ENCODE peak calls at places on chromosomes 4 and X, in six cellular contexts. X is ovary, D is heart left ventricle, I is tibial artery, V is cardiac muscle cell, S is testis. Y is an unnamed sample.

GRCh38 chr4:140240237-140240636 is 86.3 kb upstream of the MAML3 start:
- DNase-seq in X (no peak), D (no peak), I (no peak), V (no peak), S (no peak), Y (no peak)

GRCh38 chrX:51876441-51876840 is 17.0 kb upstream of the MAGED1 start:
- DNase-seq in X (no peak), D (no peak), I (no peak), V (no peak), S (no peak), Y (no peak)

GRCh38 chr4:4792516-4792915 is 66.9 kb upstream of the MSX1 start:
- DNase-seq in X (no peak), D (no peak), I (no peak), V (no peak), S (no peak), Y (no peak)

GRCh38 chr4:175308236-175308635 is 390.1 kb downstream of the ADAM29 start:
- DNase-seq in X (no peak), D (no peak), I (no peak), V (no peak), S (no peak), Y (no peak)

GRCh38 chrX:21946925-21947641 is 6.6 kb downstream of the SMS start:
- DNase-seq in X (no peak), D (no peak), I (no peak), V (peak; percentile 69), S (no peak), Y (peak; percentile 99)

GRCh38 chr4:57132746-57133142 is 22.6 kb upstream of the IGFBP7 start:
- DNase-seq in X (no peak), D (no peak), I (no peak), V (no peak), S (no peak), Y (no peak)

GRCh38 chr4:16206848-16207247 is 19.4 kb downstream of the TAPT1 start:
- DNase-seq in X (no peak), D (no peak), I (no peak), V (no peak), S (no peak), Y (no peak)

GRCh38 chrX:132426695-132427281 is 62.0 kb downstream of the MBNL3 start:
- DNase-seq in X (no peak), D (no peak), I (no peak), V (no peak), S (no peak), Y (no peak)

GRCh38 chrX:22095306-22095705 is 63.2 kb downstream of the PHEX start:
- DNase-seq in X (no peak), D (no peak), I (peak; percentile 57), V (peak; percentile 19), S (peak; percentile 21), Y (no peak)

GRCh38 chr4:152162331-152162697 is 373.6 kb downstream of the FBXW7 start:
- DNase-seq in X (no peak), D (no peak), I (no peak), V (no peak), S (no peak), Y (no peak)

GRCh38 chr4:24974252-24974580 is 56.5 kb downstream of the LGI2 start:
- DNase-seq in X (no peak), D (no peak), I (no peak), V (no peak), S (no peak), Y (no peak)

GRCh38 chr4:183318656-183319055 is 1.4 kb downstream of the CLDN22 start:
- DNase-seq in X (no peak), D (peak; percentile 32), I (no peak), V (no peak), S (no peak), Y (no peak)

GRCh38 chr4:67587156-67587555 is 28.6 kb downstream of the STAP1 start:
- DNase-seq in X (no peak), D (no peak), I (no peak), V (no peak), S (no peak), Y (no peak)

GRCh38 chr4:96729641-96730040 is 889.7 kb downstream of the PDHA2 start:
- DNase-seq in X (no peak), D (no peak), I (no peak), V (no peak), S (no peak), Y (no peak)

GRCh38 chr4:1202526-1203378 is 30.4 kb upstream of the SPON2 start:
- DNase-seq in X (peak; percentile 29), D (peak; percentile 58), I (no peak), V (no peak), S (no peak), Y (no peak)

GRCh38 chrX:18833071-18833731 is 125.8 kb downstream of the PPEF1 start:
- DNase-seq in X (peak; percentile 74), D (peak; percentile 53), I (peak; percentile 54), V (no peak), S (peak; percentile 56), Y (no peak)

GRCh38 chrX:33725556-33726232 is 406.4 kb downstream of the FAM47A start:
- DNase-seq in X (no peak), D (no peak), I (no peak), V (peak; percentile 83), S (peak; percentile 14), Y (peak; percentile 8)

GRCh38 chrX:127947450-127947849 is 104.8 kb downstream of the ACTRT1 start:
- DNase-seq in X (no peak), D (no peak), I (no peak), V (no peak), S (no peak), Y (no peak)

GRCh38 chr4:48858130-48858529 is 27.2 kb downstream of the OCIAD1 start:
- DNase-seq in X (no peak), D (no peak), I (no peak), V (no peak), S (no peak), Y (no peak)

GRCh38 chr4:93169966-93170365 is 658.6 kb upstream of the ATOH1 start:
- DNase-seq in X (no peak), D (no peak), I (no peak), V (no peak), S (no peak), Y (no peak)

GRCh38 chr4:158590219-158590618 is 68.5 kb downstream of the RXFP1 start:
- DNase-seq in X (no peak), D (no peak), I (no peak), V (no peak), S (no peak), Y (no peak)

DNA sequence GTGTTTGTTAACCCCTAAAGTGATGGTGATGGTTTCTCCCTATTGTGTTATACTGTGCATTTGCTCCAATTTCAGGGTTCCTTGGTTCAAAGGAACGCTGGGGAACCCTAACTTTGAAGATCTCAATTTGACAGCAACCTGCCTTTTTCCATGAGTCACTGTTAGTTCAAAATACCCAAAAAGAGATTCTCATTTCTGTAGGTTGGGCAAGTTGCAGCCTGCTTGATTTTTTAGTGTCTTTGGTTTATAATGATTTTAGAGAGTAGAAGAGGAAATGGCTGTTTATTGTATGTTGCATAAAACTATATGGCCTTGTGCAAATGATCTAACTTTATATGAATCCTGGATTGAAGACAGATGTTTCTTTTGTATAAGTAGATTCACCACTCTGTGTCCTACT is 23.1 kb downstream of the GAB1 start:
- DNase-seq in X (no peak), D (no peak), I (no peak), V (no peak), S (no peak), Y (no peak)
- H3K4me1 ChIP-seq in X (peaks cover 25% of the 10 kb centered on the region), D (peaks cover 6% of the 10 kb centered on the region), I (peaks cover 52% of the 10 kb centered on the region), V (peaks cover 22% of the 10 kb centered on the region), S (peaks cover 49% of the 10 kb centered on the region), Y (peaks cover 24% of the 10 kb centered on the region)

GRCh38 chrX:16745102-16745501 is 25.7 kb downstream of the SYAP1 start:
- DNase-seq in X (no peak), D (no peak), I (no peak), V (no peak), S (no peak), Y (no peak)

GRCh38 chrX:16748425-16748824 is 29.0 kb downstream of the SYAP1 start:
- DNase-seq in X (no peak), D (no peak), I (no peak), V (no peak), S (no peak), Y (no peak)

GRCh38 chrX:16754019-16754418 is 32.2 kb upstream of the TXLNG start:
- DNase-seq in X (no peak), D (no peak), I (no peak), V (no peak), S (no peak), Y (no peak)

GRCh38 chrX:16745659-16746058 is 26.2 kb downstream of the SYAP1 start:
- DNase-seq in X (no peak), D (no peak), I (no peak), V (no peak), S (no peak), Y (no peak)

GRCh38 chrX:16750136-16750535 is 30.7 kb downstream of the SYAP1 start:
- DNase-seq in X (no peak), D (no peak), I (no peak), V (no peak), S (no peak), Y (no peak)
- H3K36me3 ChIP-seq in X (no peaks in the 10 kb centered on the region), D (peaks cover 59% of the 10 kb centered on the region), I (peaks cover 76% of the 10 kb centered on the region), V (peaks cover 26% of the 10 kb centered on the region), S (no peaks in the 10 kb centered on the region), Y (peaks cover 44% of the 10 kb centered on the region)

DNA sequence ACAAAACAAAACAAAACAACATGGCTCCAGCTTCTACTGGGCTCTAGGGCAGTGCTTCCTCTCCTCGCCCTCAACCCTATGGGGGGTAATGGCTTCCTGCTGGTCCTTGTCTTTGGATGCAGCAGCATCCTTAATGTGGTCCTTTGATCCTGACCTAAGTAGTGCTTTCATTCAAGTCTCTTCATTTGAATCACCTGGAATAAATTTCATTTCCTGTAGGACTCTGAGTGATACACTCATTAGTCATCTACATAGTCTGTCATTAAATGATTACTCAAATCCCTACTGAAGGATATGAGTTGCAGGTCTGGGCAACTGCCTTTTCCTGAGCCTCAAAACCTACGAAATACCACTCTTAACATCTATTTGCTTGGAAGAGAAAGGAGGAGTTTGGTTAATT is 54.5 kb downstream of the RHOH start:
- DNase-seq in X (no peak), D (no peak), I (no peak), V (no peak), S (no peak), Y (no peak)
- H3K4me1 ChIP-seq in X (no peaks in the 10 kb centered on the region), D (no peaks in the 10 kb centered on the region), I (no peaks in the 10 kb centered on the region), V (no peaks in the 10 kb centered on the region), S (no peaks in the 10 kb centered on the region), Y (no peaks in the 10 kb centered on the region)

GRCh38 chrX:13764765-13765164 is 30.2 kb downstream of the OFD1 start:
- DNase-seq in X (no peak), D (peak; percentile 56), I (no peak), V (peak; percentile 51), S (peak; percentile 38), Y (peak; percentile 50)

GRCh38 chrX:13761606-13762005 is 27.1 kb downstream of the OFD1 start:
- DNase-seq in X (no peak), D (no peak), I (no peak), V (no peak), S (no peak), Y (no peak)

GRCh38 chrX:13762015-13762414 is 27.5 kb downstream of the OFD1 start:
- DNase-seq in X (no peak), D (no peak), I (no peak), V (no peak), S (no peak), Y (peak; percentile 89)

GRCh38 chrX:13763489-13763888 is 28.9 kb downstream of the OFD1 start:
- DNase-seq in X (no peak), D (peak; percentile 52), I (peak; percentile 46), V (no peak), S (peak; percentile 23), Y (no peak)

GRCh38 chrX:13764284-13764683 is 29.7 kb downstream of the OFD1 start:
- DNase-seq in X (no peak), D (no peak), I (no peak), V (no peak), S (no peak), Y (peak; percentile 32)
- H3K36me3 ChIP-seq in X (no peaks in the 10 kb centered on the region), D (peaks cover 60% of the 10 kb centered on the region), I (peaks cover 48% of the 10 kb centered on the region), V (peaks cover 74% of the 10 kb centered on the region), S (no peaks in the 10 kb centered on the region), Y (peaks cover 44% of the 10 kb centered on the region)

GRCh38 chr4:112519689-112520597 is 4.0 kb upstream of the NEUROG2 start:
- DNase-seq in X (no peak), D (no peak), I (no peak), V (no peak), S (no peak), Y (no peak)
- H3K4me1 ChIP-seq in X (peaks cover 4% of the 10 kb centered on the region), D (peaks cover 5% of the 10 kb centered on the region), I (peaks cover 30% of the 10 kb centered on the region), V (peaks cover 7% of the 10 kb centered on the region), S (peaks cover 18% of the 10 kb centered on the region), Y (peaks cover 45% of the 10 kb centered on the region)